ENCODE peak calls at places on chromosome 15, in five cellular contexts. Z is T-helper 1 cell; C is natural killer cell treated with Interleukin-12 subunit alpha and Interleukin-12 subunit beta and Interleukin-15 and Interleukin-18, amount 100 ng/mL, for 72 hours; Y is neuronal stem cell; J is thoracic aorta. P is an unnamed sample.

GRCh38 chr15:25374143-25374542 is 64.7 kb downstream of the UBE3A start:
- DNase-seq in Z (no peak), C (no peak), Y (no peak), J (no peak), P (no peak)

GRCh38 chr15:90228960-90229359 is 4.8 kb downstream of the CIB1 start:
- DNase-seq in Z (no peak), C (no peak), Y (no peak), J (no peak), P (no peak)

GRCh38 chr15:31206386-31207174 is 105.1 kb upstream of the TRPM1 start:
- DNase-seq in Z (no peak), C (no peak), Y (no peak), J (no peak), P (no peak)

GRCh38 chr15:61141497-61142125 is 87.5 kb downstream of the RORA start:
- DNase-seq in Z (no peak), C (no peak), Y (no peak), J (no peak), P (no peak)

GRCh38 chr15:83379574-83379973 is 67.6 kb upstream of the SH3GL3 start:
- DNase-seq in Z (no peak), C (no peak), Y (no peak), J (no peak), P (no peak)

GRCh38 chr15:56369234-56369633 is 4.0 kb downstream of the TEX9 start:
- DNase-seq in Z (no peak), C (no peak), Y (no peak), J (no peak), P (no peak)

GRCh38 chr15:70486451-70487379 is 276.6 kb downstream of the UACA start:
- DNase-seq in Z (no peak), C (peak), Y (no peak), J (no peak), P (no peak)

GRCh38 chr15:80160570-80161156 is 7.9 kb downstream of the FAH start:
- DNase-seq in Z (no peak), C (peak), Y (no peak), J (no peak), P (no peak)

GRCh38 chr15:72358532-72359180 is 17.2 kb downstream of the HEXA start:
- DNase-seq in Z (no peak), C (peak), Y (no peak), J (no peak), P (peak)

GRCh38 chr15:81163961-81164800 is 30.1 kb downstream of the CFAP161 start:
- DNase-seq in Z (no peak), C (no peak), Y (no peak), J (no peak), P (no peak)

GRCh38 chr15:29122506-29122905 is 147.1 kb downstream of the NSMCE3 start:
- DNase-seq in Z (no peak), C (no peak), Y (no peak), J (no peak), P (no peak)

GRCh38 chr15:92623435-92623834 is 32.1 kb downstream of the FAM174B start:
- DNase-seq in Z (no peak), C (no peak), Y (no peak), J (no peak), P (peak)

GRCh38 chr15:51341366-51342248 is at the start of gene GLDN:
- DNase-seq in Z (no peak), C (no peak), Y (peak), J (peak), P (no peak)

GRCh38 chr15:75842722-75843617 is at the start of gene UBE2Q2:
- DNase-seq in Z (peak), C (peak), Y (peak), J (no peak), P (peak)

GRCh38 chr15:88331291-88331690 is 74.8 kb upstream of the NTRK3 start:
- DNase-seq in Z (no peak), C (no peak), Y (peak), J (no peak), P (no peak)

GRCh38 chr15:34621675-34622074 is 38.2 kb upstream of the GOLGA8B start:
- DNase-seq in Z (no peak), C (no peak), Y (no peak), J (no peak), P (no peak)

GRCh38 chr15:55741592-55742497 is 1.1 kb downstream of the PRTG start:
- DNase-seq in Z (no peak), C (no peak), Y (no peak), J (no peak), P (no peak)

GRCh38 chr15:39645138-39645975 is 64.5 kb downstream of the THBS1 start:
- DNase-seq in Z (no peak), C (no peak), Y (no peak), J (no peak), P (no peak)

GRCh38 chr15:76274226-76274625 is 37.0 kb downstream of the ETFA start:
- DNase-seq in Z (no peak), C (no peak), Y (no peak), J (no peak), P (no peak)

P was measured in gastrocnemius medialis.